ENCODE peak calls at places on chromosomes 6 and 20, in four cellular contexts. One of them, this sample, is unnamed.

GRCh38 chr20:710762-711120 is 35.1 kb upstream of the SCRT2 start:
- DNase-seq in esophagus squamous epithelium: no peak
- DNase-seq in breast epithelium: no peak
- DNase-seq in tibial nerve: no peak
- DNase-seq in this sample: no peak

GRCh38 chr6:169851641-169852503 is 100.5 kb downstream of the ERMARD start:
- DNase-seq in tibial nerve: no peak
- DNase-seq in esophagus squamous epithelium: no peak
- DNase-seq in breast epithelium: no peak
- DNase-seq in this sample: no peak

GRCh38 chr6:100998111-100998510 is 117.0 kb upstream of the ASCC3 start:
- DNase-seq in breast epithelium: no peak
- DNase-seq in esophagus squamous epithelium: no peak
- DNase-seq in tibial nerve: no peak
- DNase-seq in this sample: no peak

GRCh38 chr6:72787521-72788031 is 165.7 kb downstream of the KCNQ5 start:
- DNase-seq in breast epithelium: no peak
- DNase-seq in esophagus squamous epithelium: no peak
- DNase-seq in tibial nerve: no peak
- DNase-seq in this sample: peak; percentile 65

GRCh38 chr6:53119349-53119748 is 29.3 kb downstream of the GCM1 start:
- DNase-seq in esophagus squamous epithelium: no peak
- DNase-seq in breast epithelium: no peak
- DNase-seq in tibial nerve: no peak
- DNase-seq in this sample: no peak

GRCh38 chr20:34998331-34998950 is 42.8 kb downstream of the MYH7B start:
- DNase-seq in esophagus squamous epithelium: no peak
- DNase-seq in breast epithelium: no peak
- DNase-seq in tibial nerve: no peak
- DNase-seq in this sample: no peak

GRCh38 chr20:41030536-41031242 is 2.1 kb downstream of the TOP1 start:
- DNase-seq in tibial nerve: no peak
- DNase-seq in breast epithelium: no peak
- DNase-seq in esophagus squamous epithelium: no peak
- DNase-seq in this sample: no peak

GRCh38 chr6:10416863-10417641 is 2.2 kb upstream of the TFAP2A start:
- DNase-seq in esophagus squamous epithelium: no peak
- DNase-seq in tibial nerve: no peak
- DNase-seq in breast epithelium: no peak
- DNase-seq in this sample: no peak

GRCh38 chr6:126180585-126180984 is 159.3 kb upstream of the CENPW start:
- DNase-seq in breast epithelium: peak; percentile 20
- DNase-seq in esophagus squamous epithelium: no peak
- DNase-seq in tibial nerve: no peak
- DNase-seq in this sample: peak; percentile 55

GRCh38 chr6:6734463-6735455 is 146.2 kb downstream of the LY86 start:
- DNase-seq in esophagus squamous epithelium: no peak
- DNase-seq in tibial nerve: no peak
- DNase-seq in breast epithelium: no peak
- DNase-seq in this sample: no peak

GRCh38 chr20:10316582-10316981 is 98.0 kb downstream of the SNAP25 start:
- DNase-seq in tibial nerve: no peak
- DNase-seq in esophagus squamous epithelium: no peak
- DNase-seq in breast epithelium: no peak
- DNase-seq in this sample: no peak

GRCh38 chr20:36399147-36399968 is 93.2 kb downstream of the DLGAP4 start:
- DNase-seq in breast epithelium: no peak
- DNase-seq in tibial nerve: no peak
- DNase-seq in esophagus squamous epithelium: no peak
- DNase-seq in this sample: no peak

GRCh38 chr20:50562262-50562701 is 52.1 kb downstream of the PTPN1 start:
- DNase-seq in tibial nerve: no peak
- DNase-seq in esophagus squamous epithelium: no peak
- DNase-seq in breast epithelium: no peak
- DNase-seq in this sample: peak; percentile 88

GRCh38 chr6:14622135-14622534 is 504.6 kb downstream of the CD83 start:
- DNase-seq in tibial nerve: no peak
- DNase-seq in breast epithelium: no peak
- DNase-seq in esophagus squamous epithelium: no peak
- DNase-seq in this sample: no peak

GRCh38 chr6:154572592-154572991 is 62.1 kb upstream of the CNKSR3 start:
- DNase-seq in tibial nerve: no peak
- DNase-seq in breast epithelium: no peak
- DNase-seq in esophagus squamous epithelium: no peak
- DNase-seq in this sample: no peak

GRCh38 chr6:6823568-6824224 is 235.2 kb downstream of the LY86 start:
- DNase-seq in esophagus squamous epithelium: no peak
- DNase-seq in tibial nerve: no peak
- DNase-seq in breast epithelium: no peak
- DNase-seq in this sample: no peak

GRCh38 chr20:346640-347316 is at the start of gene NRSN2:
- DNase-seq in esophagus squamous epithelium: no peak
- DNase-seq in tibial nerve: peak; percentile 37
- DNase-seq in breast epithelium: peak; percentile 32
- DNase-seq in this sample: no peak

GRCh38 chr20:37714973-37715657 is 21.3 kb downstream of the CTNNBL1 start:
- DNase-seq in tibial nerve: no peak
- DNase-seq in breast epithelium: no peak
- DNase-seq in esophagus squamous epithelium: no peak
- DNase-seq in this sample: no peak

GRCh38 chr6:9482030-9482731 is 932.7 kb downstream of the TFAP2A start:
- DNase-seq in esophagus squamous epithelium: no peak
- DNase-seq in tibial nerve: no peak
- DNase-seq in breast epithelium: no peak
- DNase-seq in this sample: no peak

GRCh38 chr6:9224539-9224938 is 789.2 kb upstream of the SLC35B3 start:
- DNase-seq in esophagus squamous epithelium: no peak
- DNase-seq in breast epithelium: no peak
- DNase-seq in tibial nerve: no peak
- DNase-seq in this sample: no peak

GRCh38 chr6:16168858-16169257 is 40.0 kb downstream of the MYLIP start:
- DNase-seq in tibial nerve: no peak
- DNase-seq in esophagus squamous epithelium: no peak
- DNase-seq in breast epithelium: no peak
- DNase-seq in this sample: no peak

GRCh38 chr6:9875605-9876353 is 539.1 kb downstream of the TFAP2A start:
- DNase-seq in breast epithelium: no peak
- DNase-seq in esophagus squamous epithelium: no peak
- DNase-seq in tibial nerve: no peak
- DNase-seq in this sample: no peak

GRCh38 chr6:5246141-5246869 is 14.4 kb downstream of the LYRM4 start:
- DNase-seq in esophagus squamous epithelium: no peak
- DNase-seq in tibial nerve: no peak
- DNase-seq in breast epithelium: no peak
- DNase-seq in this sample: no peak

GRCh38 chr20:59019217-59019616 is at the start of gene TUBB1:
- DNase-seq in tibial nerve: no peak
- DNase-seq in esophagus squamous epithelium: no peak
- DNase-seq in breast epithelium: no peak
- DNase-seq in this sample: no peak

GRCh38 chr6:9360881-9361280 is 925.5 kb upstream of the SLC35B3 start:
- DNase-seq in tibial nerve: no peak
- DNase-seq in esophagus squamous epithelium: no peak
- DNase-seq in breast epithelium: no peak
- DNase-seq in this sample: no peak

GRCh38 chr20:50367104-50367674 is 143.0 kb upstream of the PTPN1 start:
- DNase-seq in tibial nerve: no peak
- DNase-seq in breast epithelium: no peak
- DNase-seq in esophagus squamous epithelium: no peak
- DNase-seq in this sample: no peak

GRCh38 chr6:44126320-44127149 is 717 bp downstream of the MRPL14 start:
- DNase-seq in tibial nerve: no peak
- DNase-seq in esophagus squamous epithelium: no peak
- DNase-seq in breast epithelium: peak; percentile 25
- DNase-seq in this sample: peak; percentile 48

GRCh38 chr20:1912056-1912455 is 16.8 kb downstream of the SIRPA start:
- DNase-seq in esophagus squamous epithelium: no peak
- DNase-seq in tibial nerve: no peak
- DNase-seq in breast epithelium: no peak
- DNase-seq in this sample: no peak

GRCh38 chr6:3568396-3569082 is 111.7 kb upstream of the SLC22A23 start:
- DNase-seq in esophagus squamous epithelium: no peak
- DNase-seq in breast epithelium: no peak
- DNase-seq in tibial nerve: no peak
- DNase-seq in this sample: no peak

GRCh38 chr6:14066782-14067406 is 50.7 kb upstream of the CD83 start:
- DNase-seq in breast epithelium: peak; percentile 23
- DNase-seq in tibial nerve: no peak
- DNase-seq in esophagus squamous epithelium: no peak
- DNase-seq in this sample: no peak

GRCh38 chr6:127381384-127381783 is 38.0 kb upstream of the ECHDC1 start:
- DNase-seq in breast epithelium: no peak
- DNase-seq in esophagus squamous epithelium: no peak
- DNase-seq in tibial nerve: no peak
- DNase-seq in this sample: no peak

GRCh38 chr6:157714153-157714490 is 108.9 kb upstream of the SNX9 start:
- DNase-seq in tibial nerve: no peak
- DNase-seq in breast epithelium: no peak
- DNase-seq in esophagus squamous epithelium: no peak
- DNase-seq in this sample: no peak

GRCh38 chr6:152143359-152143758 is 335.9 kb downstream of the ESR1 start:
- DNase-seq in breast epithelium: no peak
- DNase-seq in tibial nerve: no peak
- DNase-seq in esophagus squamous epithelium: no peak
- DNase-seq in this sample: no peak

GRCh38 chr20:54668271-54669053 is 193.1 kb downstream of the DOK5 start:
- DNase-seq in tibial nerve: no peak
- DNase-seq in esophagus squamous epithelium: no peak
- DNase-seq in breast epithelium: no peak
- DNase-seq in this sample: no peak

GRCh38 chr6:107330190-107330589 is 129.2 kb downstream of the PDSS2 start:
- DNase-seq in esophagus squamous epithelium: no peak
- DNase-seq in breast epithelium: no peak
- DNase-seq in tibial nerve: no peak
- DNase-seq in this sample: no peak

GRCh38 chr20:35226775-35227681 is 538 bp downstream of the MMP24 start:
- DNase-seq in breast epithelium: no peak
- DNase-seq in tibial nerve: no peak
- DNase-seq in esophagus squamous epithelium: no peak
- DNase-seq in this sample: no peak

GRCh38 chr6:136338486-136338885 is 48.8 kb upstream of the BCLAF1 start:
- DNase-seq in esophagus squamous epithelium: no peak
- DNase-seq in breast epithelium: no peak
- DNase-seq in tibial nerve: no peak
- DNase-seq in this sample: no peak
- TF ChIP-seq CTCF in esophagus squamous epithelium: no peak
- TF ChIP-seq CTCF in breast epithelium: no peak
- TF ChIP-seq CTCF in tibial nerve: no peak
- TF ChIP-seq CTCF in this sample: no peak

GRCh38 chr6:652865-653264 is 4.0 kb downstream of the HUS1B start:
- DNase-seq in breast epithelium: no peak
- DNase-seq in esophagus squamous epithelium: no peak
- DNase-seq in tibial nerve: no peak
- DNase-seq in this sample: no peak
- TF ChIP-seq POLR2A in breast epithelium: no peak
- TF ChIP-seq POLR2A in esophagus squamous epithelium: no peak
- TF ChIP-seq POLR2A in tibial nerve: no peak
- TF ChIP-seq POLR2A in this sample: no peak

DNA sequence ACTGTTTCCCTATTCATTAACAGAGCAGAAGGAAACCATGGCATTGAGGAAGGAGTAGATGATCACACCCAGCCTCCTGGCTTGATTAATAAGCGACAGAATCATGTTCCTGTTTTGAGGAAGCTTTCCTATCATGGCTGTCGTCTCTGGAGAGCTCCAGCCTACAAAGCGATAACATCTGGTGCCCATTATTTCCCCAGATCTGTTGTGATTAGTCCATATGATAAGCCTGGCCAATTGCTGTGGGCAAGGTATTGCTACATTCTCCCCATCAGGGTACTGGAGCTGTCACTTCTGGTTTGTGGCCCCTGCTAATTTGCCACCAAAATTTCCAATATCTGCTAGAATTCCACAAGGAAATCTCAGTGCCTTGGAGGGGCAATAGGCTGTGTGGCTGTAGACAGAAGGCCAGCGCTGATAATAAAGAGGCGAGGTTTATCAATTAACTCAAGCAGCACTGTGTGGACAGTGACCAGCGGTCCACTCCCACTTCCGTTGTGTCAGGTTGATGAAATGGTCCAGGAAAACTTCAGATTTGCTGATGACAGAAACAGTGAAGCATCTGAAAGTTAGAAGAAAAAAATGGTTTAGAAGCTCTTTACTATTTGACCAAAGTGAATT is 66.4 kb downstream of the OLIG3 start:
- DNase-seq in breast epithelium: no peak
- DNase-seq in esophagus squamous epithelium: no peak
- DNase-seq in tibial nerve: no peak
- DNase-seq in this sample: no peak
- H3K4me1 ChIP-seq in breast epithelium: no peaks in the 10 kb centered on the region
- H3K4me1 ChIP-seq in esophagus squamous epithelium: no peaks in the 10 kb centered on the region
- H3K4me1 ChIP-seq in tibial nerve: no peaks in the 10 kb centered on the region
- H3K4me1 ChIP-seq in this sample: no peaks in the 10 kb centered on the region

GRCh38 chr20:19185083-19185482 is 27.4 kb upstream of the SLC24A3 start:
- DNase-seq in breast epithelium: no peak
- DNase-seq in esophagus squamous epithelium: no peak
- DNase-seq in tibial nerve: no peak
- DNase-seq in this sample: no peak
- TF ChIP-seq CTCF in breast epithelium: no peak
- TF ChIP-seq CTCF in esophagus squamous epithelium: no peak
- TF ChIP-seq CTCF in tibial nerve: no peak
- TF ChIP-seq CTCF in this sample: no peak